ENCODE peak calls at places on chromosomes 7 and 10, in five cellular contexts. I is SK-N-SH, R is HCT116, Q is GM12878, C is Panc1. D is an unnamed sample.

GRCh38 chr7:116588225-116588624 is 63.4 kb downstream of the CAV1 start:
- DNase-seq in C (no peak), I (no peak), Q (no peak), R (no peak), D (no peak)

GRCh38 chr7:159105066-159105780 is 39.4 kb downstream of the VIPR2 start:
- DNase-seq in Q (no peak), I (no peak), C (no peak), R (no peak), D (no peak)

GRCh38 chr7:94324380-94325120 is 70.1 kb upstream of the COL1A2 start:
- DNase-seq in C (no peak), Q (no peak), R (no peak), I (peak; percentile 26), D (no peak)

GRCh38 chr10:124126139-124126538 is 32.7 kb upstream of the CHST15 start:
- DNase-seq in R (no peak), Q (no peak), I (no peak), C (no peak), D (no peak)

GRCh38 chr7:131948434-131949053 is 392.1 kb upstream of the PODXL start:
- DNase-seq in C (no peak), Q (no peak), R (no peak), I (no peak), D (no peak)

GRCh38 chr10:118033905-118034304 is 12.8 kb downstream of the RAB11FIP2 start:
- DNase-seq in C (no peak), R (no peak), I (peak; percentile 25), Q (no peak), D (no peak)

GRCh38 chr10:18378766-18379165 is 238.5 kb downstream of the CACNB2 start:
- DNase-seq in Q (no peak), I (no peak), R (no peak), C (no peak), D (no peak)

GRCh38 chr10:48254745-48255144 is 19.8 kb downstream of the FRMPD2 start:
- DNase-seq in I (no peak), Q (no peak), C (no peak), R (no peak), D (no peak)

GRCh38 chr10:110960333-110960712 is 40.9 kb downstream of the SHOC2 start:
- DNase-seq in R (no peak), C (no peak), I (no peak), Q (no peak), D (no peak)

GRCh38 chr10:11539191-11539868 is 72.1 kb downstream of the USP6NL start:
- DNase-seq in I (no peak), Q (no peak), C (peak; percentile 46), R (peak; percentile 46), D (no peak)

GRCh38 chr7:122584852-122585251 is 114.1 kb downstream of the RNF133 start:
- DNase-seq in I (no peak), C (no peak), Q (no peak), R (no peak), D (no peak)

GRCh38 chr7:121515651-121516401 is 119.7 kb upstream of the FAM3C start:
- DNase-seq in C (no peak), Q (no peak), I (no peak), R (no peak), D (no peak)

GRCh38 chr10:86372785-86373239 is 6.2 kb upstream of the GRID1 start:
- DNase-seq in C (no peak), I (no peak), R (no peak), Q (no peak), D (no peak)

GRCh38 chr10:28587970-28588290 is 55.0 kb downstream of the WAC start:
- DNase-seq in R (no peak), I (no peak), C (no peak), Q (no peak), D (no peak)

GRCh38 chr10:98664329-98665042 is 217.8 kb upstream of the HPS1 start:
- DNase-seq in Q (peak; percentile 3), C (peak; percentile 15), R (peak; percentile 47), I (peak; percentile 20), D (peak; percentile 28)

GRCh38 chr10:114754445-114755320 is 66.9 kb upstream of the FHIP2A start:
- DNase-seq in R (peak; percentile 78), I (no peak), C (peak; percentile 78), Q (no peak), D (no peak)

GRCh38 chr10:114762811-114763210 is 58.8 kb upstream of the FHIP2A start:
- DNase-seq in I (no peak), R (no peak), C (no peak), Q (no peak), D (no peak)

GRCh38 chr10:114761205-114762193 is 60.1 kb upstream of the FHIP2A start:
- DNase-seq in Q (no peak), R (no peak), I (no peak), C (no peak), D (no peak)

GRCh38 chr10:114755537-114755936 is 66.0 kb upstream of the FHIP2A start:
- DNase-seq in I (no peak), Q (no peak), R (no peak), C (no peak), D (no peak)

DNA sequence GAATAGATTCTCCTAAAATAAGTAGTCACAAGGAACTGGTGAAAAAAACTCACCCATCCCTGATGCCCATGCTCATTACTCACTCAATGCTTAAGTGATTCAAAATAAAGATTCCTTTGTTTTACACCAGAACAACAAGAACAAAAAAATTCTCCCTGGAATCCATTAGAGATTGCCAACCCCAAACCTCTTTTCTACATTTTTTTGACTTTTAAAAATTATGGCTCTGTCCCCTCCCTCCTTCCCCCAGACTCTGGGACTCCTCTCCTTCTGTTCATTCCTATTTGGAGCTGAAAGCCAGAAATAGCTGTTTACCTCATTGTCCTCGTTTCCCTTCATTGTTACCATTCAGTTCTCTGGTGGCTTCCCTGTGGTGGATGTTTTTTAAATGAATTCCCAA is 63.2 kb upstream of the FHIP2A start:
- DNase-seq in I (no peak), R (no peak), C (no peak), Q (no peak), D (no peak)
- H3K27ac ChIP-seq in I (no peak overlapping the region), R (no peak overlapping the region), C (peak overlapping the region; percentile 99), Q (no peak overlapping the region), D (no peak overlapping the region)

DNA sequence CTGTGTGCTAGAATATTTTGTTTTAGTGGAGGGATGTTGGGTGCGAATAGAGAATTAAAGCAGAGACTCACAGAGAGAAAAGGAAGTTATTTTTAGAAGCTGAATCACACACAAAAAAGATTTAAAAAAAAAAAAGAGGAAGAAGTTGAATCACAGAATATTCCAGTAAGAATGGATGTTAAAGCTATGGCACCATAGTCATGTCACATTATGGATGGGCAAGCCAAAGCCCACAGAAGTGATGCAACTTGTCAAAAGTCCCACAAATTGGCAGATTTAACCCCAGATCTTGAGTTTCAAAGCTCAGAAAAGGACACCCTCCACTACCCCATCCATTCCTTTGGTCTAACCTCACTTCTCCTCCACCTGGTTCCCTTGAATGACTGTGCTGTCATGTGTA is 91.4 kb downstream of the MYOF start:
- DNase-seq in I (no peak), R (no peak), C (no peak), Q (no peak), D (no peak)
- TF ChIP-seq POLR2AphosphoS5 in I (no peak), R (no peak), C (no peak), Q (no peak), D (no peak)

GRCh38 chr10:128440513-128441160 is 314.4 kb upstream of the MKI67 start:
- DNase-seq in I (no peak), Q (no peak), C (no peak), R (no peak), D (no peak)
- TF ChIP-seq REST in I (no peak), Q (no peak), C (no peak), R (no peak), D (no peak)

GRCh38 chr10:3481496-3481895 is 303.5 kb downstream of the KLF6 start:
- DNase-seq in I (no peak), C (no peak), R (no peak), Q (no peak), D (no peak)
- H3K27ac ChIP-seq in I (no peak overlapping the region), C (peak overlapping the region; percentile 17), R (no peak overlapping the region), Q (no peak overlapping the region), D (no peak overlapping the region)

GRCh38 chr10:24483701-24484100 is 240.0 kb downstream of the ARHGAP21 start:
- DNase-seq in I (no peak), C (no peak), R (peak; percentile 74), Q (no peak), D (no peak)
- TF ChIP-seq POLR2AphosphoS5 in I (no peak), C (no peak), R (peak; percentile 48), Q (no peak), D (no peak)

D was measured in HL-60.